ENCODE peak calls at places on chromosome X, in seven cellular contexts. C, G, W, O, U, Z and D are unnamed samples.

GRCh38 chrX:46554942-46555341 is 9.7 kb upstream of the ZNF674 start:
- DNase-seq in W (peak; percentile 21), O (no peak), Z (no peak), C (no peak), U (no peak), G (no peak), D (no peak)

GRCh38 chrX:112851161-112851779 is 10.6 kb upstream of the AMOT start:
- DNase-seq in O (peak; percentile 25), C (no peak), U (no peak), G (no peak), Z (no peak), W (no peak), D (no peak)

GRCh38 chrX:115966920-115967319 is 203.6 kb upstream of the AGTR2 start:
- DNase-seq in C (no peak), Z (no peak), O (no peak), W (no peak), U (no peak), G (no peak), D (no peak)

GRCh38 chrX:120725874-120726273 is 96.0 kb upstream of the C1GALT1C1 start:
- DNase-seq in W (no peak), C (no peak), G (no peak), Z (no peak), O (no peak), U (no peak), D (no peak)

GRCh38 chrX:54045563-54046228 is 1.4 kb upstream of the PHF8 start:
- DNase-seq in W (no peak), Z (no peak), C (no peak), O (no peak), G (no peak), U (no peak), D (no peak)

GRCh38 chrX:11328134-11328533 is 34.9 kb downstream of the AMELX start:
- DNase-seq in U (no peak), W (no peak), G (no peak), O (no peak), C (no peak), Z (no peak), D (no peak)

GRCh38 chrX:6777211-6778002 is 242.5 kb upstream of the VCX3A start:
- DNase-seq in G (no peak), C (no peak), O (no peak), W (no peak), Z (no peak), U (no peak), D (no peak)

GRCh38 chrX:11954196-11954595 is 184.1 kb upstream of the FRMPD4 start:
- DNase-seq in U (no peak), G (no peak), C (no peak), O (no peak), Z (no peak), W (no peak), D (no peak)

GRCh38 chrX:121208563-121208962 is 161.2 kb downstream of the GLUD2 start:
- DNase-seq in U (no peak), O (no peak), C (no peak), Z (no peak), W (no peak), G (no peak), D (no peak)

GRCh38 chrX:154135458-154136229 is 8.4 kb upstream of the OPN1LW start:
- DNase-seq in C (no peak), G (peak; percentile 49), W (no peak), U (peak; percentile 23), O (no peak), Z (no peak), D (no peak)

GRCh38 chrX:108417257-108417656 is 21.0 kb downstream of the COL4A6 start:
- DNase-seq in U (no peak), C (no peak), O (no peak), G (no peak), W (no peak), Z (no peak), D (no peak)

GRCh38 chrX:33211356-33212254 is at the start of gene DMD:
- DNase-seq in W (no peak), G (no peak), U (peak; percentile 72), O (no peak), Z (no peak), C (no peak), D (no peak)

GRCh38 chrX:30577362-30577961 is at the start of gene TASL:
- DNase-seq in U (no peak), C (no peak), W (no peak), O (peak; percentile 55), G (peak; percentile 15), Z (no peak), D (no peak)

GRCh38 chrX:20585782-20586181 is 319.1 kb upstream of the RPS6KA3 start:
- DNase-seq in W (no peak), Z (no peak), C (no peak), O (no peak), G (no peak), U (no peak), D (no peak)

GRCh38 chrX:124421898-124422622 is 75.7 kb downstream of the SH2D1A start:
- DNase-seq in U (no peak), G (no peak), C (no peak), Z (no peak), W (no peak), O (no peak), D (no peak)

GRCh38 chrX:44974462-44974861 is 101.5 kb downstream of the KDM6A start:
- DNase-seq in C (no peak), O (no peak), U (no peak), Z (no peak), W (peak; percentile 30), G (no peak), D (no peak)